ENCODE peak calls at places on chromosome 18, in four cellular contexts. B is A549, J is RKO, O is fibroblast of lung. V is an unnamed sample.

GRCh38 chr18:9017170-9017899 is 85.2 kb upstream of the NDUFV2 start:
- DNase-seq in B (peak; percentile 63), J (peak; percentile 98), O (peak; percentile 91), V (peak; percentile 74)

GRCh38 chr18:44080054-44080453 is 600.6 kb upstream of the SETBP1 start:
- DNase-seq in B (no peak), J (no peak), O (no peak), V (no peak)

GRCh38 chr18:5841518-5841917 is 53.8 kb downstream of the TMEM200C start:
- DNase-seq in B (no peak), J (peak; percentile 26), O (peak; percentile 5), V (no peak)

GRCh38 chr18:9413586-9413985 is 61.7 kb upstream of the RALBP1 start:
- DNase-seq in B (no peak), J (peak; percentile 20), O (peak; percentile 83), V (no peak)

GRCh38 chr18:500556-501405 is at the start of gene COLEC12:
- DNase-seq in B (no peak), J (no peak), O (no peak), V (no peak)

GRCh38 chr18:54928236-54928635 is 31.0 kb downstream of the CCDC68 start:
- DNase-seq in B (no peak), J (no peak), O (no peak), V (no peak)

GRCh38 chr18:73118121-73118816 is 250.5 kb upstream of the NETO1 start:
- DNase-seq in B (no peak), J (no peak), O (peak; percentile 5), V (peak; percentile 10)

GRCh38 chr18:48206887-48207286 is 202.3 kb downstream of the ZBTB7C start:
- DNase-seq in B (no peak), J (no peak), O (no peak), V (no peak)

GRCh38 chr18:72161686-72162085 is 382.5 kb downstream of the CBLN2 start:
- DNase-seq in B (no peak), J (no peak), O (no peak), V (no peak)

GRCh38 chr18:64720781-64721464 is 572.0 kb upstream of the LINC00305 start:
- DNase-seq in B (no peak), J (no peak), O (no peak), V (no peak)

GRCh38 chr18:45802814-45803492 is 22.5 kb upstream of the SIGLEC15 start:
- DNase-seq in B (peak; percentile 68), J (peak; percentile 94), O (peak; percentile 98), V (peak; percentile 24)

GRCh38 chr18:10726198-10727068 is 200.6 kb downstream of the NAPG start:
- DNase-seq in B (no peak), J (no peak), O (no peak), V (no peak)

GRCh38 chr18:23900979-23901378 is 113.6 kb upstream of the TTC39C start:
- DNase-seq in B (no peak), J (no peak), O (no peak), V (no peak)

GRCh38 chr18:47964086-47964485 is 33.6 kb upstream of the SMAD2 start:
- DNase-seq in B (no peak), J (no peak), O (no peak), V (no peak)

GRCh38 chr18:6504605-6505510 is 90.1 kb upstream of the L3MBTL4 start:
- DNase-seq in B (no peak), J (no peak), O (no peak), V (no peak)

GRCh38 chr18:48061781-48062570 is 131.5 kb upstream of the SMAD2 start:
- DNase-seq in B (no peak), J (no peak), O (no peak), V (no peak)

GRCh38 chr18:75111673-75112485 is 97.1 kb downstream of the PTGR3 start:
- DNase-seq in B (no peak), J (peak; percentile 20), O (peak; percentile 13), V (peak; percentile 14)

GRCh38 chr18:28147674-28148171 is 29.2 kb downstream of the CDH2 start:
- DNase-seq in B (no peak), J (no peak), O (peak; percentile 69), V (no peak)

GRCh38 chr18:79575891-79576685 is 103.5 kb upstream of the CTDP1 start:
- DNase-seq in B (no peak), J (no peak), O (peak; percentile 68), V (no peak)

GRCh38 chr18:69082497-69082896 is 284.6 kb downstream of the CCDC102B start:
- DNase-seq in B (no peak), J (no peak), O (no peak), V (no peak)

GRCh38 chr18:55402731-55403405 is 185.1 kb downstream of the TCF4 start:
- DNase-seq in B (no peak), J (no peak), O (peak; percentile 60), V (no peak)

GRCh38 chr18:44668280-44668975 is 12.3 kb upstream of the SETBP1 start:
- DNase-seq in B (no peak), J (no peak), O (no peak), V (no peak)